ENCODE peak calls at places on chromosomes 16 and 17, in five cellular contexts. One of them, this sample, is unnamed.
A peak's percentile ranks its signal among the peaks of the same experiment; 100 is the strongest.

GRCh38 chr17:39671651-39672521 is 3.6 kb downstream of the PNMT start:
- DNase-seq in Panc1: no peak
- DNase-seq in ascending aorta: peak; percentile 69
- DNase-seq in spleen: peak; percentile 72
- DNase-seq in gastrocnemius medialis: no peak
- DNase-seq in this sample: no peak

GRCh38 chr16:88854306-88855111 is 2.2 kb downstream of the GALNS start:
- DNase-seq in spleen: peak; percentile 87
- DNase-seq in ascending aorta: no peak
- DNase-seq in gastrocnemius medialis: no peak
- DNase-seq in Panc1: no peak
- DNase-seq in this sample: no peak

GRCh38 chr17:79035686-79036085 is 11.7 kb downstream of the C1QTNF1 start:
- DNase-seq in gastrocnemius medialis: no peak
- DNase-seq in spleen: no peak
- DNase-seq in Panc1: no peak
- DNase-seq in ascending aorta: peak; percentile 61
- DNase-seq in this sample: peak; percentile 56

GRCh38 chr17:65537845-65538678 is 23.4 kb downstream of the AXIN2 start:
- DNase-seq in ascending aorta: no peak
- DNase-seq in gastrocnemius medialis: no peak
- DNase-seq in Panc1: no peak
- DNase-seq in spleen: peak; percentile 67
- DNase-seq in this sample: no peak

GRCh38 chr17:74419862-74420492 is 11.9 kb upstream of the GPRC5C start:
- DNase-seq in gastrocnemius medialis: no peak
- DNase-seq in Panc1: no peak
- DNase-seq in ascending aorta: no peak
- DNase-seq in spleen: no peak
- DNase-seq in this sample: no peak

GRCh38 chr17:31674305-31674704 is 184.7 kb downstream of the COPRS start:
- DNase-seq in ascending aorta: no peak
- DNase-seq in Panc1: no peak
- DNase-seq in spleen: no peak
- DNase-seq in gastrocnemius medialis: no peak
- DNase-seq in this sample: no peak

GRCh38 chr17:16962804-16963203 is 9.1 kb downstream of the TNFRSF13B start:
- DNase-seq in spleen: no peak
- DNase-seq in gastrocnemius medialis: no peak
- DNase-seq in Panc1: no peak
- DNase-seq in ascending aorta: no peak
- DNase-seq in this sample: no peak

GRCh38 chr17:43845772-43846171 is 1.2 kb upstream of the CD300LG start:
- DNase-seq in ascending aorta: no peak
- DNase-seq in spleen: no peak
- DNase-seq in gastrocnemius medialis: no peak
- DNase-seq in Panc1: no peak
- DNase-seq in this sample: no peak

GRCh38 chr17:12605222-12605621 is 60.5 kb upstream of the MYOCD start:
- DNase-seq in ascending aorta: no peak
- DNase-seq in spleen: no peak
- DNase-seq in gastrocnemius medialis: no peak
- DNase-seq in Panc1: no peak
- DNase-seq in this sample: no peak

GRCh38 chr16:22265351-22265750 is 31.9 kb upstream of the POLR3E start:
- DNase-seq in Panc1: no peak
- DNase-seq in gastrocnemius medialis: no peak
- DNase-seq in ascending aorta: no peak
- DNase-seq in spleen: no peak
- DNase-seq in this sample: no peak

GRCh38 chr16:23768581-23768980 is 13.8 kb downstream of the CHP2 start:
- DNase-seq in Panc1: no peak
- DNase-seq in gastrocnemius medialis: no peak
- DNase-seq in ascending aorta: peak; percentile 39
- DNase-seq in spleen: no peak
- DNase-seq in this sample: no peak

GRCh38 chr17:59428896-59429460 is 97.5 kb downstream of the YPEL2 start:
- DNase-seq in gastrocnemius medialis: no peak
- DNase-seq in ascending aorta: no peak
- DNase-seq in spleen: no peak
- DNase-seq in Panc1: no peak
- DNase-seq in this sample: no peak

GRCh38 chr16:200388-200787 is 20.1 kb downstream of the HBQ1 start:
- DNase-seq in spleen: no peak
- DNase-seq in Panc1: no peak
- DNase-seq in ascending aorta: no peak
- DNase-seq in gastrocnemius medialis: no peak
- DNase-seq in this sample: no peak

GRCh38 chr16:87705780-87706277 is 60.0 kb downstream of the KLHDC4 start:
- DNase-seq in Panc1: no peak
- DNase-seq in gastrocnemius medialis: no peak
- DNase-seq in spleen: no peak
- DNase-seq in ascending aorta: no peak
- DNase-seq in this sample: no peak

GRCh38 chr17:42248351-42249179 is 27.6 kb downstream of the STAT5B start:
- DNase-seq in spleen: peak; percentile 92
- DNase-seq in Panc1: no peak
- DNase-seq in gastrocnemius medialis: peak; percentile 90
- DNase-seq in ascending aorta: peak; percentile 91
- DNase-seq in this sample: peak; percentile 89

GRCh38 chr16:66462912-66463311 is 35.8 kb downstream of the BEAN1 start:
- DNase-seq in spleen: no peak
- DNase-seq in gastrocnemius medialis: no peak
- DNase-seq in ascending aorta: no peak
- DNase-seq in Panc1: no peak
- DNase-seq in this sample: no peak

GRCh38 chr17:49846938-49847712 is 744 bp downstream of the TAC4 start:
- DNase-seq in spleen: no peak
- DNase-seq in ascending aorta: no peak
- DNase-seq in gastrocnemius medialis: no peak
- DNase-seq in Panc1: no peak
- DNase-seq in this sample: peak; percentile 59

GRCh38 chr16:17947165-17947564 is 389.4 kb downstream of the NPIPA8 start:
- DNase-seq in ascending aorta: no peak
- DNase-seq in spleen: no peak
- DNase-seq in gastrocnemius medialis: no peak
- DNase-seq in Panc1: no peak
- DNase-seq in this sample: no peak

GRCh38 chr17:6755731-6756184 is at the start of gene XAF1:
- DNase-seq in Panc1: no peak
- DNase-seq in spleen: peak; percentile 84
- DNase-seq in gastrocnemius medialis: peak; percentile 9
- DNase-seq in ascending aorta: no peak
- DNase-seq in this sample: peak; percentile 40

GRCh38 chr17:50634123-50634914 is at the start of gene ABCC3:
- DNase-seq in gastrocnemius medialis: no peak
- DNase-seq in ascending aorta: peak; percentile 78
- DNase-seq in spleen: no peak
- DNase-seq in Panc1: no peak
- DNase-seq in this sample: peak; percentile 67

GRCh38 chr16:58121132-58121531 is 8.0 kb downstream of the CFAP20 start:
- DNase-seq in spleen: no peak
- DNase-seq in Panc1: no peak
- DNase-seq in ascending aorta: no peak
- DNase-seq in gastrocnemius medialis: no peak
- DNase-seq in this sample: no peak

GRCh38 chr17:17119533-17119932 is 77.3 kb downstream of the MPRIP start:
- DNase-seq in Panc1: no peak
- DNase-seq in spleen: peak; percentile 84
- DNase-seq in ascending aorta: no peak
- DNase-seq in gastrocnemius medialis: no peak
- DNase-seq in this sample: no peak

GRCh38 chr17:7437369-7437863 is 1.9 kb upstream of the FGF11 start:
- DNase-seq in gastrocnemius medialis: no peak
- DNase-seq in ascending aorta: no peak
- DNase-seq in Panc1: no peak
- DNase-seq in spleen: no peak
- DNase-seq in this sample: no peak

GRCh38 chr17:48375356-48375755 is 54.7 kb downstream of the SKAP1 start:
- DNase-seq in gastrocnemius medialis: no peak
- DNase-seq in spleen: no peak
- DNase-seq in ascending aorta: no peak
- DNase-seq in Panc1: no peak
- DNase-seq in this sample: no peak

GRCh38 chr17:59287452-59287851 is 44.0 kb upstream of the YPEL2 start:
- DNase-seq in gastrocnemius medialis: no peak
- DNase-seq in ascending aorta: no peak
- DNase-seq in spleen: no peak
- DNase-seq in Panc1: no peak
- DNase-seq in this sample: no peak

GRCh38 chr16:12067714-12068401 is 91.3 kb downstream of the SNX29 start:
- DNase-seq in spleen: peak; percentile 64
- DNase-seq in Panc1: peak; percentile 79
- DNase-seq in gastrocnemius medialis: no peak
- DNase-seq in ascending aorta: peak; percentile 82
- DNase-seq in this sample: peak; percentile 71

GRCh38 chr16:67516296-67517177 is 12.1 kb upstream of the RIPOR1 start:
- DNase-seq in Panc1: no peak
- DNase-seq in ascending aorta: no peak
- DNase-seq in gastrocnemius medialis: no peak
- DNase-seq in spleen: no peak
- DNase-seq in this sample: no peak

DNA sequence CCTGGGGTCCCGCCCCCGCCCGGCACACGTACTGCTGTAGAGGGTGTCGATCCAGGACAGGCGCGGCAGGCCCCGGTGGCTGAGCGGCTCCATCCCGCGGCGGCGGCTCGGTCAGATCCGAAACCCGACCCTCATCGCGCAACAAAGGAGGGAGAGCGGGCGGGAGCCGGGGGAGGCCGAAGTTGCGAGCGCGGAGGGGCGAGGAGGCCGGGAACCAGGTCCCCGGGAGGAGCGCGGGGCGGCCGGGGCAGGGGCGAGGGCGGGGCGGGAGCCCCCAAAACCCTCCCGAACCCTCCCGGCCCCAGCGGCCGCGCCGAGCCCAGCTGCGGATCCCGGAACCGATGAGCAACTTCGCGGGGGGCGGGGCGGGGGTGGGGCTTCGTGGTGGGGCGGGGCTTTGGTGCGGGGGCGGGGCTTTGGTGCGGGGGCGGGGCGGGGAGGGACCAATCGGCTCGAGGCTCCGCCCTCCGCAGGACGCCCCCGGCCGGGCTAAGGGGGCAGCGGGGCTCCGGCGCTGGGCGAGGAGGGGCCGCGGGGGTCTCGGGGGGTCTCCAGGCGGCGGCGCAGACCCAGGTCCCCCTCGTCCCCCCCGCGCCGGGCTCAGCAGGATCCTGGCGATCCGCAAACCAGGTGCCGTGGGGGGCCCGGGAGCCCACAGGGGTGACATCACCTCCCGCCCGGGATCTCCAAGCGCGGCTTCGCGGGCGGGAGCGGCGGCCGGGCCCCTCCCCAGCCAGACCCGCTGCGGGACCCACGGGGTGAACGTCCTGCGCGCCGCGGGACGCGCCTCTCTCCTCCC is at the start of gene ABR:
- DNase-seq in ascending aorta: peak; percentile 79
- DNase-seq in Panc1: no peak
- DNase-seq in spleen: peak; percentile 90
- DNase-seq in gastrocnemius medialis: no peak
- DNase-seq in this sample: no peak
- H3K27ac ChIP-seq in ascending aorta: peak within 1 kb of the TSS; percentile 78
- H3K27ac ChIP-seq in Panc1: no peak within 1 kb of the TSS
- H3K27ac ChIP-seq in spleen: peak within 1 kb of the TSS; percentile 41
- H3K27ac ChIP-seq in gastrocnemius medialis: peak within 1 kb of the TSS; percentile 68
- H3K27ac ChIP-seq in this sample: peak within 1 kb of the TSS; percentile 72

GRCh38 chr16:48353565-48354163 is 31.5 kb downstream of the SIAH1 start:
- DNase-seq in ascending aorta: peak; percentile 75
- DNase-seq in Panc1: peak; percentile 24
- DNase-seq in spleen: peak; percentile 84
- DNase-seq in gastrocnemius medialis: peak; percentile 32
- DNase-seq in this sample: peak; percentile 78

GRCh38 chr16:48347191-48347860 is 37.9 kb downstream of the SIAH1 start:
- DNase-seq in Panc1: no peak
- DNase-seq in ascending aorta: no peak
- DNase-seq in gastrocnemius medialis: no peak
- DNase-seq in spleen: no peak
- DNase-seq in this sample: no peak

GRCh38 chr16:48352648-48353347 is 32.4 kb downstream of the SIAH1 start:
- DNase-seq in ascending aorta: no peak
- DNase-seq in Panc1: no peak
- DNase-seq in spleen: no peak
- DNase-seq in gastrocnemius medialis: peak; percentile 11
- DNase-seq in this sample: no peak

GRCh38 chr16:48350716-48351115 is 34.5 kb downstream of the SIAH1 start:
- DNase-seq in Panc1: no peak
- DNase-seq in spleen: no peak
- DNase-seq in gastrocnemius medialis: no peak
- DNase-seq in ascending aorta: no peak
- DNase-seq in this sample: no peak

DNA sequence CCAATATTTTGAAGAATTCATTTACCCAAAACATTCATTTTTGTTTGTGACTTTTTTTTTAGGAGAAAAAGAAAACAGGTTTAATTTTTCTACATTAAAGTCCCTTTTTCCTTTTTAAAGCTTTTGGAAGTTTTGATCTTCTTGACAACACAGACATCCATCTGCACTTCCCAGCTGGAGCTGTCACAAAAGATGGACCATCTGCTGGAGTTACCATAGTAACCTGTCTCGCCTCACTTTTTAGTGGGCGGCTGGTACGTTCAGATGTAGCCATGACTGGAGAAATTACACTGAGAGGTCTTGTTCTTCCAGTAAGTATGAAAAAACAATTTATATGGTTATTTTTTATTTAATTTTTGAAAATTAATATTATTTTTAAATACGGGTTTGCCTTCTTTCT is 37.2 kb downstream of the SIAH1 start:
- DNase-seq in ascending aorta: no peak
- DNase-seq in spleen: no peak
- DNase-seq in Panc1: no peak
- DNase-seq in gastrocnemius medialis: no peak
- DNase-seq in this sample: no peak
- TF ChIP-seq CTCF in ascending aorta: no peak
- TF ChIP-seq CTCF in spleen: no peak
- TF ChIP-seq CTCF in Panc1: no peak
- TF ChIP-seq CTCF in gastrocnemius medialis: no peak
- TF ChIP-seq CTCF in this sample: no peak

GRCh38 chr17:72976971-72977767 is 115.3 kb downstream of the SLC39A11 start:
- DNase-seq in gastrocnemius medialis: peak; percentile 4
- DNase-seq in Panc1: no peak
- DNase-seq in ascending aorta: peak; percentile 73
- DNase-seq in spleen: no peak
- DNase-seq in this sample: peak; percentile 42
- H3K27ac ChIP-seq in gastrocnemius medialis: no peak overlapping the region
- H3K27ac ChIP-seq in Panc1: peak overlapping the region; percentile 83
- H3K27ac ChIP-seq in ascending aorta: peak overlapping the region; percentile 51
- H3K27ac ChIP-seq in spleen: peak overlapping the region; percentile 10
- H3K27ac ChIP-seq in this sample: peak overlapping the region; percentile 74

DNA sequence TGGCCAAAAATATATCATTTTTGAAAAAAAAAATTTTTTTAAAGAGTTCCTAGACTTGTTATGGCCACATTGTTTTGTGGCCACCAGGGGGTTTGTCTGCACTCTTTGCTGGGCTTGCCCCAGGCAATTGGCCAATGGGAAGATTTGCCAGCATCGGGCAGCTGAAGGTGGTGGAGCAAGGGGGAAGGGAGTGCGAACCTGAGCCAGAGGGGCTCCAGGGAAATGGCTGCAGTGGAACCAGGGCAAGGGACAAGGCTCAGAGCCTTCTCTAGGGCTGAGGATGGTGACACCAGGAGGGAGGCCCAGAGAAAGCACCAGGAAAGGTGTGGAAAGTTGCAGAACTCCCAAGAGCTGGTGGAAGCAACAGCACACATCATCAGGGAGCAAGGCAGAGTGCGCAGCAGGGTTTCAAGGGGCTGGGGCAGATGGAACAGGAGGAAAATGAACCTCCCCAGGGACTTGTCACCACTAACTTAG is 15.5 kb upstream of the CMIP start:
- DNase-seq in Panc1: no peak
- DNase-seq in spleen: no peak
- DNase-seq in gastrocnemius medialis: no peak
- DNase-seq in ascending aorta: no peak
- DNase-seq in this sample: no peak
- TF ChIP-seq CTCF in Panc1: no peak
- TF ChIP-seq CTCF in spleen: peak; percentile 39
- TF ChIP-seq CTCF in gastrocnemius medialis: no peak
- TF ChIP-seq CTCF in ascending aorta: peak; percentile 47
- TF ChIP-seq CTCF in this sample: peak; percentile 32

This sample was measured in tibial artery.